ENCODE peak calls at places on chromosomes 16 and 17, in nine cellular contexts. L, Z, G, H, A, F, D, E and T are unnamed samples.

GRCh38 chr16:62077998-62078397 is 41.8 kb upstream of the CDH8 start:
- DNase-seq in L (no peak), Z (no peak), G (no peak), H (no peak), A (no peak), F (no peak), D (no peak), E (no peak), T (no peak)

GRCh38 chr16:68297908-68298307 is 12.8 kb downstream of the SLC7A6OS start:
- DNase-seq in L (no peak), Z (no peak), G (no peak), H (no peak), A (no peak), F (no peak), D (no peak), E (no peak), T (no peak)

GRCh38 chr16:23257682-23258081 is 44.4 kb upstream of the SCNN1B start:
- DNase-seq in L (peak), Z (no peak), G (no peak), H (no peak), A (no peak), F (no peak), D (no peak), E (no peak), T (no peak)

GRCh38 chr16:70157477-70158260 is 15.9 kb upstream of the CLEC18C start:
- DNase-seq in L (no peak), Z (no peak), G (peak), H (no peak), A (no peak), F (no peak), D (no peak), E (no peak), T (no peak)

GRCh38 chr17:68588362-68588761 is 12.8 kb downstream of the FAM20A start:
- DNase-seq in L (no peak), Z (no peak), G (no peak), H (no peak), A (no peak), F (no peak), D (no peak), E (no peak), T (no peak)

GRCh38 chr16:27439273-27440018 is 37.5 kb downstream of the IL21R start:
- DNase-seq in L (no peak), Z (no peak), G (no peak), H (no peak), A (no peak), F (no peak), D (no peak), E (no peak), T (no peak)

GRCh38 chr16:12553191-12553590 is 250.5 kb downstream of the CPPED1 start:
- DNase-seq in L (no peak), Z (no peak), G (no peak), H (no peak), A (no peak), F (no peak), D (no peak), E (no peak), T (no peak)

GRCh38 chr16:66428682-66429251 is 1.7 kb downstream of the BEAN1 start:
- DNase-seq in L (no peak), Z (no peak), G (no peak), H (no peak), A (no peak), F (no peak), D (no peak), E (no peak), T (no peak)

GRCh38 chr17:57234252-57235092 is 21.9 kb upstream of the MSI2 start:
- DNase-seq in L (no peak), Z (no peak), G (no peak), H (no peak), A (no peak), F (no peak), D (peak), E (no peak), T (no peak)

GRCh38 chr17:58541249-58541648 is 26.8 kb upstream of the MTMR4 start:
- DNase-seq in L (no peak), Z (no peak), G (no peak), H (no peak), A (no peak), F (no peak), D (no peak), E (no peak), T (no peak)

GRCh38 chr17:42459256-42459982 is 741 bp downstream of the ATP6V0A1 start:
- DNase-seq in L (peak), Z (peak), G (peak), H (no peak), A (peak), F (no peak), D (peak), E (peak), T (peak)

GRCh38 chr17:60579090-60579489 is 20.9 kb upstream of the PPM1D start:
- DNase-seq in L (no peak), Z (peak), G (no peak), H (no peak), A (no peak), F (no peak), D (peak), E (no peak), T (no peak)

GRCh38 chr17:66431910-66432309 is 129.5 kb downstream of the PRKCA start:
- DNase-seq in L (no peak), Z (peak), G (no peak), H (no peak), A (peak), F (no peak), D (peak), E (peak), T (no peak)

GRCh38 chr16:85153656-85154091 is 41.4 kb upstream of the CIBAR2 start:
- DNase-seq in L (no peak), Z (no peak), G (peak), H (no peak), A (no peak), F (no peak), D (no peak), E (no peak), T (no peak)

GRCh38 chr16:82070656-82071369 is 35.8 kb downstream of the HSD17B2 start:
- DNase-seq in L (peak), Z (peak), G (no peak), H (no peak), A (peak), F (no peak), D (peak), E (no peak), T (no peak)

GRCh38 chr16:8850279-8850885 is 18.4 kb downstream of the CARHSP1 start:
- DNase-seq in L (peak), Z (peak), G (peak), H (no peak), A (peak), F (peak), D (peak), E (no peak), T (no peak)

GRCh38 chr16:67116388-67117311 is 6.9 kb downstream of the PHAF1 start:
- DNase-seq in L (no peak), Z (peak), G (no peak), H (no peak), A (no peak), F (no peak), D (no peak), E (no peak), T (no peak)

GRCh38 chr17:63370696-63371095 is 75.4 kb downstream of the CYB561 start:
- DNase-seq in L (no peak), Z (no peak), G (no peak), H (no peak), A (no peak), F (no peak), D (no peak), E (no peak), T (no peak)

GRCh38 chr17:62692721-62693431 is 65.4 kb downstream of the MRC2 start:
- DNase-seq in L (no peak), Z (peak), G (peak), H (no peak), A (no peak), F (no peak), D (peak), E (peak), T (no peak)

GRCh38 chr16:14304891-14305459 is 233.9 kb downstream of the MRTFB start:
- DNase-seq in L (no peak), Z (no peak), G (no peak), H (no peak), A (no peak), F (peak), D (no peak), E (no peak), T (no peak)

GRCh38 chr16:80656731-80657150 is 115.9 kb downstream of the DYNLRB2 start:
- DNase-seq in L (no peak), Z (no peak), G (no peak), H (peak), A (no peak), F (no peak), D (no peak), E (no peak), T (no peak)

GRCh38 chr16:68481636-68482035 is 33.3 kb upstream of the SMPD3 start:
- DNase-seq in L (no peak), Z (no peak), G (no peak), H (no peak), A (no peak), F (no peak), D (no peak), E (no peak), T (no peak)

GRCh38 chr17:43591750-43592562 is 45.8 kb upstream of the ETV4 start:
- DNase-seq in L (no peak), Z (peak), G (no peak), H (no peak), A (peak), F (no peak), D (peak), E (no peak), T (peak)
- H3K4me3 ChIP-seq in L (no peak), Z (no peak), G (no peak), H (no peak), A (no peak), F (no peak), D (peak), E (no peak), T (peak)

GRCh38 chr17:27578718-27579085 is 52.3 kb upstream of the LGALS9 start:
- DNase-seq in L (no peak), Z (peak), G (no peak), H (peak), A (peak), F (no peak), D (peak), E (no peak), T (no peak)
- TF ChIP-seq CTCF in L (no peak), Z (no peak), G (no peak), H (no peak), A (no peak), F (no peak), D (no peak), E (no peak), T (no peak)

GRCh38 chr17:45782889-45783592 is 1.1 kb upstream of the CRHR1 start:
- DNase-seq in L (no peak), Z (no peak), G (peak), H (no peak), A (no peak), F (no peak), D (no peak), E (peak), T (no peak)
- H3K4me3 ChIP-seq in L (no peak), Z (no peak), G (no peak), H (no peak), A (no peak), F (peak), D (no peak), E (peak), T (no peak)

DNA sequence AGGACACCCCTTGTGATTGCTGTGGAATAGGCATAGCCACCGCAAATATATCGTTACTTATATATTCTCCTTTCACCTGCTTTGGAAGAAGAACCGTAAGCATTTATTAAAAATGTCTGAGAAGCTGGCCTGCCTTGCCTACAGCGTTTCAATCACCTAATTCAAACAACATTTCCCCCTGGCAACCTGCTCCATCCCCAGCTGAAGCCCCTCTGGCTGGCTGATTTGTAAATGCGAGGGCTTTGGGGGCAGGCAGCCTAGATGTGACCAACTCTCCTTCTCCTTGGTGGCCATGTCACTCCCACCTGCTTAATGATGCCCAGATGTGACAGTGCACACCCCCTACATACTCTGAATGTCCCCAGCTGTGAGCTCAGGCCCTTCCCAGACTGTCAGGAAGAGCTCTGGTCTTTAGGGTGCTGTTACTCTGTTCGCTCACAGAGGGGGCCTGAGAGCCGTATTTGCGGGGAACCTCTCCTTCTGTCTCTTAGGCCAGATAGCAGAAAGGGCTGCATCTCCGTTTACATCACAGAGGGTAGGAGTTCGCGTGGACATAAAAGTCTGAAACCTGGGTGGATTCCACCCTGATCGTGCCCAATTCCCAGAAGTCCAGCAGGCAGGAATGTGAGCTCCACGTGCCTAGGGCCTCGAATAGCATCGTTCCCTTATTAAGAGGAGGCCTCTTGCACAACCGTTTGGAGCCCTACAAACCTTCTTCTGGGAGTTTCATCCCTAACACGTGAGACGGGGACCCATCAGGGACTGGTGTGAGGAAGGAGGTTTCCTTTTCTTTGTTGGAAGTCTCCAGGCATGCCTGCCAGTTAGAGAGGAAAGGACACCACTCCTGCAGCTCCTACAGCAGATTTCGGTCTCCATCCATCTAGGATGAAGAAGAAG is 2.4 kb upstream of the SDK2 start:
- DNase-seq in L (no peak), Z (no peak), G (no peak), H (no peak), A (no peak), F (no peak), D (peak), E (peak), T (no peak)
- TF ChIP-seq CTCF in L (no peak), Z (no peak), G (no peak), H (no peak), A (no peak), F (no peak), D (peak), E (peak), T (no peak)

GRCh38 chr16:88939814-88940195 is 37.2 kb downstream of the CBFA2T3 start:
- DNase-seq in L (no peak), Z (no peak), G (no peak), H (no peak), A (no peak), F (peak), D (no peak), E (no peak), T (no peak)

GRCh38 chr16:88943131-88943664 is 33.8 kb downstream of the CBFA2T3 start:
- DNase-seq in L (no peak), Z (no peak), G (peak), H (no peak), A (no peak), F (peak), D (no peak), E (no peak), T (no peak)

GRCh38 chr16:88940196-88941050 is 36.6 kb downstream of the CBFA2T3 start:
- DNase-seq in L (no peak), Z (no peak), G (peak), H (no peak), A (no peak), F (peak), D (no peak), E (no peak), T (no peak)

GRCh38 chr16:88941933-88942909 is 34.8 kb downstream of the CBFA2T3 start:
- DNase-seq in L (peak), Z (peak), G (peak), H (no peak), A (no peak), F (peak), D (peak), E (peak), T (no peak)

DNA sequence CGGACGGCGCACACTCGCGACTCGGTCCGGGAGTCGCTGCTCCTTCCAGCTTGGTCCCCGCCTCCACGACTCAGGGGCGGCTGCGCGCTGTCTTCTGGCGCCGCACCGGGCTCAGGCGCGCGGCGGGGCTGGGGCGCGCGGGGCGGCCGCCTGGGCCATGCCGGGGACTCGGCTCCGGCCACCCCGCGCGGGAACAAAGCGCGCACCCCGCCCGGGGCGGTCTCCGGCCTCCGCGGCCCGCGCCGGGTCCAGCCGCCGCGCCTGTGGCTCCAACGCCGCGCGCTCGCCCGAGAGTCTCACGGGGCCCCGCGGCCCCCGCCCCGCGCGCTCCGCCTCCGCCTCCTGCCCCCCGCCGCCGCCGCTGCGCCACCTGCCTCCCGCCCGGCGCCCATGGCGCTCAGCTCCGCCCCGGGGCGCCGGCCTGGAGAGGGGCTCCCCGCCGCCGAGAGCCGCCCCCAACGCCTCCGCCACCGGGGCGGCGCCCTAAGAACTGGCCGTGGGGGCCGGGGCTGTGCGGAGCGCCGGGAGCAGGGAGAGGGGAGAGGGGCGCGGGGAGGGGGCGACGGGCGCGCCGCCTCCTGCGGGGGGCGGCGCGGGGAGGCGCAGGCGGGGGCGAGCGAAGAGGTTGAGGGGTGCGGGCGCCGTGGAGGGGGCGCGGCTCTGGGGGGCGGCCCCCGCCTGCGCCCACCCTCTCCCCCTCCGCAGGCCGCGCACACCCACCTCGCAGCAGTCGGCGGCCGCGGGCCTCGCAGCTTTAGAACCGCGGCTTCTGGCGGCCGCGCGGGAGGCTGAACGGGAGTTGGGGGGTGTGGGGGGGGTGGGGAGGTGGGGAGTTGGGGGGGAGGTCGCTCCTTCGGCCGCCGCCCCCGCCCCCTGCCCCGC is 35.7 kb downstream of the CBFA2T3 start:
- DNase-seq in L (peak), Z (no peak), G (peak), H (no peak), A (no peak), F (peak), D (no peak), E (no peak), T (no peak)
- H3K4me3 ChIP-seq in L (no peak), Z (no peak), G (peak), H (peak), A (no peak), F (peak), D (no peak), E (peak), T (peak)